ENCODE peak calls at places on chromosomes 11 and 22, in five cellular contexts. L, Z, P, W and N are unnamed samples.

GRCh38 chr11:65381721-65382035 is 768 bp downstream of the SLC25A45 start:
- DNase-seq in L (no peak), P (no peak), Z (no peak), W (no peak), N (no peak)

GRCh38 chr22:46769191-46769675 is 6.8 kb downstream of the TBC1D22A start:
- DNase-seq in W (no peak), L (no peak), Z (no peak), P (peak), N (no peak)

GRCh38 chr11:73538381-73538872 is 59.5 kb downstream of the FAM168A start:
- DNase-seq in Z (no peak), P (no peak), W (no peak), L (no peak), N (no peak)

GRCh38 chr11:111378773-111379499 is at the start of gene POU2AF1:
- DNase-seq in P (no peak), Z (no peak), W (peak), L (no peak), N (no peak)

GRCh38 chr11:129853508-129854228 is 38.0 kb downstream of the TMEM45B start:
- DNase-seq in P (no peak), W (peak), L (no peak), Z (no peak), N (peak)

GRCh38 chr22:40289991-40290459 is 56.3 kb upstream of the ADSL start:
- DNase-seq in W (no peak), Z (no peak), P (no peak), L (no peak), N (no peak)

GRCh38 chr22:36814796-36815195 is 2.0 kb downstream of the PVALB start:
- DNase-seq in Z (no peak), W (no peak), P (no peak), L (peak), N (no peak)

GRCh38 chr22:30606455-30607299 is at the start of gene TCN2:
- DNase-seq in L (peak), P (peak), Z (no peak), W (peak), N (peak)

GRCh38 chr22:21587803-21588611 is 20.5 kb downstream of the UBE2L3 start:
- DNase-seq in P (no peak), Z (peak), L (no peak), W (no peak), N (no peak)

GRCh38 chr11:1482581-1483444 is 3.8 kb downstream of the MOB2 start:
- DNase-seq in W (no peak), L (no peak), Z (no peak), P (no peak), N (no peak)

GRCh38 chr11:75270896-75271415 is 30.4 kb downstream of the TPBGL start:
- DNase-seq in W (no peak), L (no peak), P (no peak), Z (no peak), N (peak)

GRCh38 chr22:21045585-21046294 is at the start of gene LRRC74B:
- DNase-seq in P (peak), L (peak), Z (peak), W (peak), N (peak)

GRCh38 chr11:86101493-86101892 is 32.6 kb upstream of the PICALM start:
- DNase-seq in W (no peak), L (no peak), Z (no peak), P (no peak), N (peak)

GRCh38 chr11:111833524-111833923 is 37.9 kb downstream of the ALG9 start:
- DNase-seq in L (no peak), W (no peak), Z (no peak), P (no peak), N (no peak)

GRCh38 chr11:75166791-75167190 is 15.9 kb downstream of the SLCO2B1 start:
- DNase-seq in P (no peak), L (no peak), Z (no peak), W (no peak), N (no peak)

GRCh38 chr11:114080219-114080618 is 20.7 kb downstream of the ZBTB16 start:
- DNase-seq in W (no peak), P (no peak), L (no peak), Z (no peak), N (no peak)

GRCh38 chr11:15113381-15113780 is 1.3 kb upstream of the INSC start:
- DNase-seq in L (no peak), W (no peak), Z (no peak), P (no peak), N (no peak)

GRCh38 chr11:56716379-56716854 is 17.5 kb downstream of the OR9G1 start:
- DNase-seq in W (no peak), L (no peak), P (no peak), Z (no peak), N (no peak)

GRCh38 chr22:30214703-30215405 is 31.7 kb downstream of the LIF start:
- DNase-seq in P (no peak), W (no peak), L (no peak), Z (no peak), N (no peak)

GRCh38 chr11:73187854-73188253 is 30.2 kb upstream of the P2RY2 start:
- DNase-seq in Z (no peak), P (no peak), L (no peak), W (no peak), N (no peak)

GRCh38 chr11:113907681-113908080 is 3.1 kb downstream of the HTR3B start:
- DNase-seq in W (no peak), P (no peak), L (no peak), Z (no peak), N (no peak)

GRCh38 chr11:75292943-75293342 is 52.4 kb downstream of the TPBGL start:
- DNase-seq in W (no peak), L (no peak), P (no peak), Z (no peak), N (no peak)

GRCh38 chr22:30889996-30890480 is 78.5 kb downstream of the MORC2 start:
- DNase-seq in L (no peak), Z (no peak), P (no peak), W (no peak), N (no peak)

GRCh38 chr22:24926849-24927579 is 19.5 kb downstream of the LHFPL7 start:
- DNase-seq in Z (no peak), P (no peak), L (no peak), W (no peak), N (no peak)

GRCh38 chr11:65655570-65656332 is 7.0 kb downstream of the RELA start:
- DNase-seq in Z (no peak), P (no peak), W (no peak), L (no peak), N (no peak)

GRCh38 chr11:10693509-10694071 is at the start of gene IRAG1:
- DNase-seq in P (no peak), W (no peak), Z (peak), L (peak), N (no peak)

GRCh38 chr11:73218830-73219215 is 742 bp downstream of the P2RY2 start:
- DNase-seq in W (no peak), P (no peak), L (no peak), Z (no peak), N (no peak)

GRCh38 chr11:14894657-14895598 is 2.9 kb upstream of the CYP2R1 start:
- DNase-seq in W (peak), L (no peak), Z (no peak), P (no peak), N (no peak)

GRCh38 chr22:29917052-29917902 is 34.3 kb downstream of the MTMR3 start:
- DNase-seq in L (no peak), P (no peak), W (no peak), Z (no peak), N (no peak)

GRCh38 chr11:101470414-101470813 is 113.4 kb downstream of the TRPC6 start:
- DNase-seq in L (no peak), P (no peak), Z (no peak), W (no peak), N (no peak)

GRCh38 chr11:65399249-65399648 is 12.8 kb downstream of the FRMD8 start:
- DNase-seq in Z (no peak), P (no peak), L (no peak), W (no peak), N (no peak)

GRCh38 chr11:2093575-2094353 is 45.4 kb downstream of the IGF2 start:
- DNase-seq in P (no peak), Z (no peak), L (no peak), W (no peak), N (no peak)

GRCh38 chr11:122486793-122487495 is 168.6 kb upstream of the UBASH3B start:
- DNase-seq in L (peak), Z (no peak), P (peak), W (no peak), N (peak)